ENCODE peak calls at places on chromosomes 6 and 20, in five cellular contexts. W is PC-3, E is MM.1S, P is fibroblast of lung, F is K562. O is an unnamed sample.

GRCh38 chr20:33915726-33916331 is 77.9 kb upstream of the RALY start:
- DNase-seq in W (peak; percentile 51), P (no peak), E (peak; percentile 47), F (peak; percentile 70), O (no peak)

GRCh38 chr6:71289039-71289801 is 609 bp downstream of the OGFRL1 start:
- DNase-seq in P (peak; percentile 20), F (no peak), W (peak; percentile 10), E (peak; percentile 50), O (peak; percentile 27)

GRCh38 chr6:66948106-66948505 is 1241.1 kb upstream of the EYS start:
- DNase-seq in P (peak; percentile 29), E (no peak), W (peak; percentile 58), F (no peak), O (no peak)

GRCh38 chr6:2665169-2666070 is 85.3 kb downstream of the MYLK4 start:
- DNase-seq in P (peak; percentile 55), E (no peak), F (no peak), W (no peak), O (no peak)

GRCh38 chr20:19929749-19930148 is 87.4 kb upstream of the NAA20 start:
- DNase-seq in W (no peak), E (no peak), P (no peak), F (no peak), O (no peak)

GRCh38 chr6:163526356-163526755 is 111.8 kb downstream of the QKI start:
- DNase-seq in F (no peak), P (no peak), W (no peak), E (no peak), O (no peak)

GRCh38 chr6:108113557-108114519 is 39.3 kb upstream of the OSTM1 start:
- DNase-seq in E (peak; percentile 46), P (peak; percentile 35), W (peak; percentile 64), F (peak; percentile 65), O (peak; percentile 23)

GRCh38 chr6:35209081-35209480 is 4.7 kb upstream of the SCUBE3 start:
- DNase-seq in F (no peak), E (peak; percentile 59), W (no peak), P (no peak), O (no peak)

GRCh38 chr6:30344191-30344867 is 627 bp upstream of the RPP21 start:
- DNase-seq in F (peak; percentile 82), E (no peak), W (no peak), P (no peak), O (no peak)
- H3K9me3 ChIP-seq in F (no peaks in the 10 kb centered on the region), E (no peaks in the 10 kb centered on the region), W (no peaks in the 10 kb centered on the region), P (no peaks in the 10 kb centered on the region), O (no peaks in the 10 kb centered on the region)

DNA sequence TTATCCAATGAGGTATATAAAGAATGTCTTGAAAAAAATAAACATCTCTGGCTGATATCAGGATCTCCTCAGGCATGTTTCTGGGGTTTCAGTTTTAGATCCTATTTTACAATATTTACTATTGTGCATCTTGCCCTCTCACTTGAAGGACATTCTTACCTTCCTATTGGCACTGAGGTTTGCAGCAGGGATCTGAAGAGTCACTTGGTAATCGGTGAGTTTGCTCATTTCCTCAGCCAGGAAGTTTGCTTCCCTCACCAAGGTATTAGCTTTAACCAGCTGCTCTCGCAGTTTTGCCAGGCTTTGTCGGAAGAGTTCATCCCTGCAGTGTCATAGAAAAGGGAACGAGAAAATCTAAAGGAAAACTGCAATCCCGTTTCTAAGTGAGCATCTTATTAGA is 101.9 kb upstream of the NUP153 start:
- DNase-seq in P (no peak), F (no peak), W (peak; percentile 50), E (no peak), O (no peak)
- H4K20me1 ChIP-seq in P (no peaks in the 10 kb centered on the region), F (no peaks in the 10 kb centered on the region), W (no peaks in the 10 kb centered on the region), E (no peaks in the 10 kb centered on the region), O (no peaks in the 10 kb centered on the region)

GRCh38 chr20:4230651-4231050 is 215.3 kb upstream of the RNF24 start:
- DNase-seq in P (no peak), F (peak; percentile 23), W (no peak), E (no peak), O (no peak)
- TF ChIP-seq CTCF in P (no peak), F (no peak), W (no peak), E (no peak), O (no peak)

DNA sequence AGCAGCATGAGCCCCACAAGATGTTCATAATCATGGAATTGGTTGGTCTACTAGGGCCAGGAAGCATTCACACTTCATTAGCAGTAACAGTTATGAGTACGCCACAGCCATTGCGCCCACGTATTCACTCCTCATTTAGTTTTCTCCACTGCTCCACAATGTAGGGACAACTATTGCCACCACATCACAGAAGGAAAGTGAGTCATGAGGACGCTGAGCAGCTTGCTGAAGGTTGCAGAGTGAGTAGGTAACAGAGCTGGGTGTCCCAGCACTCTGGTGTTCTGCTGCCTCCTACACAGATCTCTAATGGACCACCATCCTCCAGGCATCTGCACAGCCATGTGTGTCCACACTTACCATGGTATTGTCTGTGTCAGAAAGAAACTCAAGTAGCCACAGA is 103.8 kb downstream of the TTLL2 start:
- DNase-seq in F (no peak), E (no peak), P (no peak), W (no peak), O (no peak)
- H3K9me3 ChIP-seq in F (no peaks in the 10 kb centered on the region), E (no peaks in the 10 kb centered on the region), P (no peaks in the 10 kb centered on the region), W (no peaks in the 10 kb centered on the region), O (no peaks in the 10 kb centered on the region)

DNA sequence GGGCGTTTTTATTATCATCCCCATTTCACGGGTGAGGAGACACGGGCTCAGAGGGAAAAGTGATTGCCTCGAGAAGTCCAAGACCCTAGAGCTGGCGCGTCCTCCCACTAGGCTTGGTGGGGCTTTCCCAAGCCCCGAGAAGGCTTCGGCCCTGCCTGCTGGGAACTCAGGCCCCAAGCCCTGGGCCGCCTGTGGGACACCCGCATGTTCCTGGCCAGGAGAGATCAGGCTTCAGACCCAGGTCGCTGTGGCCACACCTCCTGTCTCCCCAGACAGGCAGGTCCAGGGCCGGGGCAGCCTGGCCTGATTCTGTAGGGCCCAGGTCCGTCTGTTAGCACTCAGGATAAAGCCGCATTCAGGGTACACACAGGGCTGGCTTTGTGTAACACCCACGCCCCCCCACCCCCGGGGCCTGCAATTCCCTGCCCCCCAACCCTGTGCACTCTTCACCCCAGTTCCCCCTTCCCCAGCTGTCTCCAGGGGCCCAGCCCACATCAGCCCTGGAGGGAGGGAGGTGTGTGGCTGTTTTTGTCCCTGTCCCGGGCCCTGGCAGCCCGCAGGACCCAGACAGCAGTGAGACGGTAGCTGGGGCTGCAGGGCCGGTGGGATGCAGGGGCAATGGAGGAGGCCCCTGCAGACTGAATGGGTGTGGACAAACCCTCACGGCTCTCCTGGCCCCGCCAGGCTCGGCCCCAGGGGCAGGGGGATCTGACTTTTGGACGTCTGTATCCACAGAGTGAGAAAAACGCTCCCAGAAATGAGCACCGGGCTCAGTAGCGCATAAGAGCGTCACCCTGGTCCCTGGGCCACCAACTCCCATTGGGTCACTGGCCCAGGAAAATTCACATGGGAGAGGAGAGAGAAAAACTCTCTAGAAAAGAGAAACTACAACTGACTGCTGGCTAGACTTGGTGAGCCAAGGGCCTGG is 42.4 kb upstream of the ZBP1 start:
- DNase-seq in P (no peak), F (no peak), W (no peak), E (no peak), O (no peak)
- H4K20me1 ChIP-seq in P (no peaks in the 10 kb centered on the region), F (peaks cover 5% of the 10 kb centered on the region), W (peaks cover 15% of the 10 kb centered on the region), E (no peaks in the 10 kb centered on the region), O (peaks cover 88% of the 10 kb centered on the region)

GRCh38 chr6:116159782-116160524 is 34.0 kb upstream of the COL10A1 start:
- DNase-seq in E (no peak), P (peak; percentile 70), F (no peak), W (no peak), O (no peak)

GRCh38 chr6:116154887-116155286 is 29.0 kb upstream of the COL10A1 start:
- DNase-seq in W (no peak), P (no peak), F (no peak), E (no peak), O (peak; percentile 12)

GRCh38 chr6:116156405-116157326 is 30.7 kb upstream of the COL10A1 start:
- DNase-seq in E (no peak), F (peak; percentile 68), W (no peak), P (no peak), O (peak; percentile 22)

GRCh38 chr6:116157391-116157790 is 31.5 kb upstream of the COL10A1 start:
- DNase-seq in W (no peak), E (no peak), F (no peak), P (no peak), O (no peak)

DNA sequence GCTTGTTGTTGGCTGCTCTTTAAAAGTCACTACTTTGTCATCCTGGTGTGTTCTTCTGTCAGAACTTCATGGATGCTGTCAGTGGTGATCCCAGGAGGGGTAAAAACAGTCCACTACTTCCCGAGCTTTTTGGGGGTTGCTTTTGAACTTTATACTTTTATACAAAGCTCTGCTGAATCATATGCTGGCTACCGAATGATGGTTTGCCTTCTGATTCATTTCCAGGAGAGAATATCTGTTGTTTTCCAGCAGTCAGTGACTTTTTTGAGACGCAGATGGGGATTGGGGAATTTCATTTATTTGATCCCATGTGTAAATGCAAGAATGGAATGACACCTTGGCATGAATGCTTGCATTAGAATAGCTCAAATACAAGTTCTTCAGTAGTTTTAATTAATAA is 32.7 kb upstream of the COL10A1 start:
- DNase-seq in F (no peak), P (peak; percentile 72), E (no peak), W (no peak), O (no peak)
- TF ChIP-seq CTCF in F (no peak), P (no peak), E (no peak), W (no peak), O (no peak)